ENCODE peak calls at places on chromosomes 13 and 19, in four cellular contexts. B is left lung; J is CD4-positive, alpha-beta T cell; P is AG04450. D is an unnamed sample.

GRCh38 chr19:10677796-10678195 is 23.4 kb upstream of the QTRT1 start:
- DNase-seq in P (no peak), J (no peak), B (no peak), D (no peak)

GRCh38 chr19:10503002-10503789 is at the start of gene KEAP1:
- DNase-seq in P (no peak), B (peak), J (peak), D (peak)

GRCh38 chr13:113860051-113860471 is 3.8 kb downstream of the GAS6 start:
- DNase-seq in J (no peak), B (no peak), P (no peak), D (no peak)

GRCh38 chr19:28519950-28520861 is 692.7 kb downstream of the UQCRFS1 start:
- DNase-seq in B (no peak), P (no peak), J (no peak), D (no peak)

GRCh38 chr19:19026299-19026971 is 6.9 kb downstream of the SUGP2 start:
- DNase-seq in J (no peak), B (peak), P (no peak), D (no peak)

GRCh38 chr13:108525867-108526266 is 103.5 kb upstream of the MYO16 start:
- DNase-seq in B (no peak), P (no peak), J (no peak), D (no peak)

GRCh38 chr13:48586591-48587103 is 53.8 kb upstream of the RCBTB2 start:
- DNase-seq in P (no peak), B (no peak), J (no peak), D (no peak)

GRCh38 chr13:103130681-103131210 is 64.5 kb upstream of the SLC10A2 start:
- DNase-seq in J (no peak), P (no peak), B (no peak), D (no peak)

GRCh38 chr13:79044415-79044814 is 361.6 kb downstream of the RBM26 start:
- DNase-seq in P (no peak), J (no peak), B (no peak), D (no peak)

GRCh38 chr19:19321143-19321577 is 531 bp downstream of the MAU2 start:
- DNase-seq in B (no peak), J (no peak), P (no peak), D (no peak)

GRCh38 chr13:49320975-49321374 is 73.2 kb downstream of the CDADC1 start:
- DNase-seq in B (no peak), J (no peak), P (no peak), D (no peak)

GRCh38 chr13:39058040-39058439 is 19.8 kb downstream of the NHLRC3 start:
- DNase-seq in J (no peak), P (no peak), B (no peak), D (no peak)

GRCh38 chr19:18479964-18480723 is 41.7 kb downstream of the ELL start:
- DNase-seq in J (no peak), B (peak), P (no peak), D (no peak)

GRCh38 chr19:41699231-41699967 is 9.0 kb upstream of the CEACAM5 start:
- DNase-seq in B (no peak), P (no peak), J (no peak), D (peak)

GRCh38 chr13:45258339-45258685 is 57.5 kb upstream of the KCTD4 start:
- DNase-seq in J (no peak), B (peak), P (no peak), D (no peak)

GRCh38 chr13:78192721-78193120 is 274.1 kb upstream of the EDNRB start:
- DNase-seq in B (no peak), J (no peak), P (peak), D (no peak)

GRCh38 chr13:75458696-75459422 is 23.1 kb downstream of the TBC1D4 start:
- DNase-seq in P (no peak), B (no peak), J (no peak), D (no peak)

GRCh38 chr13:85582890-85583289 is 216.3 kb downstream of the SLITRK6 start:
- DNase-seq in B (no peak), P (no peak), J (no peak), D (no peak)

GRCh38 chr13:62997038-62997619 is 1581.5 kb upstream of the PCDH20 start:
- DNase-seq in P (no peak), B (no peak), J (no peak), D (no peak)

GRCh38 chr19:14089412-14089661 is 1.2 kb downstream of the SAMD1 start:
- DNase-seq in P (no peak), B (no peak), J (no peak), D (no peak)

GRCh38 chr19:33214621-33215020 is 11.0 kb downstream of the SLC7A10 start:
- DNase-seq in J (no peak), B (no peak), P (no peak), D (no peak)
- TF ChIP-seq CTCF in J (no peak), B (no peak), P (peak), D (no peak)

GRCh38 chr19:12365094-12365371 is 450 bp downstream of the ZNF442 start:
- DNase-seq in J (no peak), B (peak), P (no peak), D (peak)

GRCh38 chr19:12364391-12365093 is 941 bp downstream of the ZNF442 start:
- DNase-seq in J (no peak), B (peak), P (no peak), D (no peak)

DNA sequence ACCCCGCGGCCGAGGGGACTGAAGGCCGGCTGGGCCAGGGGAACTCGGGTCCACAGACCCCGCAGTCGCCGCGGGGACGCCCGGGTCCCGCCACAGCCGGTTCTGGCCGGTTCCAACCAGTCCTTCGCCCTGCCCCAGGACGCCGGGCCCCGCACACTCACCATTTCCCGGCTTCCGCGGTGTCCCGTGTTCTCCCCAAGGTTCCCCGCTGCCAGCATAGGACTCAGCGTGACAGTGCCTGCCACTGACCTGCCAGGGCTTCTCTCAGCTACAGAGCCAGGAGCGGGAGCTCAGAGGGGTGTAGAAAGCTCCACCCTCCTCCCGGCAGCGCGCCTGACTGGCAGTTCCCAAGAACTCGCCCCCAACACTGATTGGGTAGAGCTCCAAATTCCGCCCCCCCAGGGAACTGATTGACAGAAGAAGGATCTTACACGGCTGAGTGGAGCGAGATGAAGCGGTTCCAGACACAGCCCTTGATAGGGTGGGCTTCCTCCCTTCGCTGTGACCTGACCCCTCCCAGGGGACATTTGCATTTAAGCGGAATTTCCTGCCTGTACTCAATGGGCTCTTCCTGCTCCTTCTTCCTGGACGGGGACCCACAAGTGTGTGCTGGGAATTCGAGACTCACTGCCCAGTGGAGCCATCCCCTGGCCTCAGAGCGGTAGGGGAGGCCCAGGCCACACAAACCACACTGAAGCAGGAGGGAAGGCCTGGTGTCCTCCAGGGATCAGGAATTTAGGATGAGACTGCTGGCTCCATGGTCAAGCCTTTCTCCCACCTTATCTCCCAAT is at the start of gene ZNF442:
- DNase-seq in B (peak), P (peak), J (peak), D (peak)
- TF ChIP-seq CTCF in B (peak), P (peak), J (no peak), D (no peak)

DNA sequence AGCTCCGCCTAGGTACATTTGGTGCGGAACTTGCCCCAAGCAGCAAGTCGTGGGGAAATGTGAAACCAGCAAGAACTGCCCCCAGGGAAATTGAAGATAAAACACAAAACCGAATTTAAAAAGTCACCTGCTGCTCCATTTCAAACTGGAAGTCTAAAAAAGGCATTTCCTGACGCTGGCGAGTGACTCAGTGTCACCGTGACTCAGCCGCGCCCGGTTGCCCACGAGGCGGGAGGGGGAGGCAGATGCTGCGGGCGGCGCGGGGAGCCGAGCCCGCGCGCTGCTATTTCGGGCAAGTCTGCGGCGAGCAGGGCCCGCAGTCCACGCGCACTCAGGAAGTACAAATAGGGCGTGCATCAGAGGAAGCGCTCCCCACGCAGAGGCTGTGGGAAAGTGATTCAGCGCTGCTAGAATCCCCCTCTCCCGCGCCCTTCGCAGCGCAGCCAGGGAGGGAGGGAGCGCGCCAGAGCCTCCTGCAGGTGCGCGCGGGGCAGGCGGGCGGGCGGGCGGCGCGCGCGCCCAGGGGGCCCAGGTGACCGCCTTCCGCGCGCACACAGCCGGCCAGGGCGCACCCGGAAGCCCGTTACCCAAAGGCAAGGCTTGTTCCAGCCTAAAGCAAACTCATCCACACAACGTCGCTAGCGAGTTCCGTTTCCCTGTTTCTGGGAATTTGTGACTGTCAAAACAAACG is 168.8 kb downstream of the COL4A1 start:
- DNase-seq in P (no peak), J (no peak), B (peak), D (peak)
- TF ChIP-seq CTCF in P (no peak), J (no peak), B (no peak), D (no peak)

DNA sequence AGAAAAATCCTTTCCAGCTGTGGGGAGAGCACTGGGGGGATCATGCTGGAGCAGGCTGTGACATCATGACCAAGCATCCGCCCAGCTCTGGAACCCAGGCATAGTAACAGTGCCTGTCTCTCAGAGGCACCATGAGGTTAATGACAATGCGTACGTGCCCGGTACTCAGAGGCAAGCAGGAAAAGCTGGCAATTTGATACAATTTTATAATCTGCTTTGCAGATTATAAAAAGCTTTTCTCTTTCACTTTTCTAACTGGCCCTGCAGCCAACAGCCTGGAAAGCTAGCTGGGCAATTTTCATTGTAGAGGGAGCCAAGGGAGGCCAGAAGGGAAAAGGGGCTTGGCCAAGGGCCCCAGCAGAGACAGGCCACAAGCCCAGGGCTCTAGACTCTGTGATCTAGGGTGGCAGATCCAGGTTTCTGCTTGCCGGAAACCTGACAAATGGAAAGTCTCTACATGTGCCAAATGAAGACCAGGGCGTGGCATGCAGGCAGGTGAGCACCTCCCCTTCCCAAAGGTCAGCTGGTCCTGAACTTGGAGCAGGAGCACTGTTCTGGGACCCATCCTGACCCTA is 22.7 kb downstream of the VRK3 start:
- DNase-seq in P (no peak), B (no peak), J (no peak), D (no peak)
- TF ChIP-seq CTCF in P (no peak), B (no peak), J (no peak), D (no peak)

DNA sequence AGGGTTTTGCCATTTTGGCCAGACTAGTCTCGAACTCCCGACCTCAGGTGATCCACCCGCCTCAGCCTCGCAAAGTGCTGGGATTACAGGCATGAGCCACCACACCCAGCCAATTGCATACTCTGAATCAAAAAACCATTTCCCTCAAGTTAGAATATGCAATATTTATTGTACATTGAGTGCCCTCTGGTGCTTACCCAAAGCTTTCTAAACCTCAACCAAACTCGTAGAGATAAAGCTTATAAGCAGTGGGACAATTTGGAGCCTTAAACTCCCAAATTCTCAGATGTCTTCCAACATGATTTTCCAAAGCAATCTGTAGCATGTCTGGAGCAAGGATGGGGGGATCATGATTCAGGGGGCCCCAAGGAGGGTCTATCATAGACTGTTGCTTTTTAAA is 22.4 kb downstream of the RFXAP start:
- DNase-seq in P (no peak), B (no peak), J (no peak), D (no peak)
- TF ChIP-seq CTCF in P (no peak), B (no peak), J (no peak), D (no peak)

GRCh38 chr19:8831832-8832131 is 322 bp downstream of the ZNF558 start:
- DNase-seq in P (no peak), B (no peak), J (no peak), D (no peak)

GRCh38 chr19:8835877-8836276 is 3.7 kb downstream of the MBD3L1 start:
- DNase-seq in J (no peak), P (no peak), B (no peak), D (no peak)

GRCh38 chr19:8835446-8835845 is 3.3 kb downstream of the MBD3L1 start:
- DNase-seq in B (no peak), P (no peak), J (no peak), D (no peak)

GRCh38 chr19:8831373-8831772 is 731 bp downstream of the ZNF558 start:
- DNase-seq in P (no peak), J (no peak), B (no peak), D (no peak)

DNA sequence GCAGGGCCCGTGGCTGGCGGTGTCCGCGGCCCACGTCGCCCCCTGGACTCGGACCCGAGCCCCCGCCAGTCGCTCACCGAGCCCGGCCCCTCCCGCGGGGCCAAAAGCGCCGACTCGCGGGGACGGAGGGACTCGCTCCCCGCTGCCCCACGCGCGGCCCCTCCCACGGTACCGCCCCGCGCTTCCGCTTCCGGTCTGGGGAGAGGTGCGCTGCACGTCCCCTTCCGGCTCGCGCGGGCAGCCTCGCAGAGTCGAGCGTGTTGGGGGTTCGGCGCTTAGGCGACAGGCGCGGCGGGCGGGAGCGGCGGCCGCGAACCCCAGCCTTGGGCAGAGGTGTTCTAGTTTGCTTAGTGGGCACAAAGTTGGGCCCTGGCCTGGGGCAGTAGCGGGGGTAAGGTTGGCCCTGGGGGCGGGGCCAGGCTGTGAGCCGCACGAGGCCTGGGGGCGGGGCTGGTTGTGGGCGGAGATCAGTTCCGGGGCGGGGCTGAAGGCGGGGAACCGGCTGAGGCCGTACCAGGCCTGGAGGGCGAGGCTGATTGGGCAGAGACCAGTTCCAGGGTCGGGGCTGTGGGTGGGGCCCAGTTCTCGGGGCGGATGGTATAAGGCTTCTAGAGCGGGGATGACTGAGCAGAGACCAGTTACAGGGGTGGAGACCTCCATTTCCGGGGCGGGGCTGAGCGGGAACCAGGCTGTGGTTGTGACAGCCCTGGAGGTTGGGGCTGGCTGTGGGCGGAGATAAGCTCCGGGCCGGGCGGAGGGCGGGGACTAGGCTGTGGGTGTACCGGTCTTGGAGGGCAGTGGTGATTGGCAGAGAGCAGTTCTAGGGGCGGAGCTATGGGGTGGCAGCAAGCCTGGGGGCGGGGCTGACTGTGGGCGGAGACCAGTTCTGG is at the start of the genes MBD3L1 and ZNF558:
- DNase-seq in P (peak), B (peak), J (peak), D (peak)
- TF ChIP-seq CTCF in P (peak), B (peak), J (peak), D (no peak)

GRCh38 chr13:28805193-28805819 is 14.8 kb upstream of the MTUS2 start:
- DNase-seq in B (no peak), J (no peak), P (no peak), D (no peak)
- TF ChIP-seq CTCF in B (peak), J (peak), P (no peak), D (no peak)

GRCh38 chr19:44002212-44002565 is 568 bp upstream of the ZNF230 start:
- DNase-seq in B (no peak), P (no peak), J (no peak), D (no peak)

GRCh38 chr19:44003461-44004134 is 841 bp downstream of the ZNF230 start:
- DNase-seq in P (no peak), J (no peak), B (peak), D (no peak)

GRCh38 chr19:44002566-44003460 is at the start of gene ZNF230:
- DNase-seq in J (peak), B (peak), P (peak), D (peak)

GRCh38 chr19:44007473-44007872 is 4.7 kb downstream of the ZNF230 start:
- DNase-seq in J (no peak), B (no peak), P (no peak), D (no peak)

DNA sequence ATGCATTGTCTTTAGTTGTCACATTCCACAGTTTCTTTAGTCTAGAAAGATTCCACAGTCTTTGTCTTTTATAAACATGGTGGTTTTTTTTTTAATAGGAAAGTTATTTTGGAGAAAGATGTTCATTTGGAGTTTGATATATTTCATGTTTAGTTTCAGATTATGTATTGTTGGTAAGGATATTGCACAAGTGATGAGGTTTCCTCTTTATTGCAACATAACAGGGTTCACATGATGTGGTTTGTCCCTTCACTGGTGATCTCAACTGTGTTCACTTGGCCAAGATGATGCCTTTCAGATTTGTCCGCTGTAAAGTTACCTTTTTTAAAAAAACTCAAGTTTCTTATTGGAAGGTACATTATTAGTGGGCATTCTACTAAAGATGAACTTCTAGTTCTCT is 3.2 kb downstream of the ZNF230 start:
- DNase-seq in B (no peak), J (no peak), P (no peak), D (no peak)
- TF ChIP-seq CTCF in B (no peak), J (no peak), P (no peak), D (no peak)

D was measured in CD8-positive, alpha-beta T cell.